ENCODE peak calls at places on chromosomes 3 and 15, in four cellular contexts. P, F, I and Z are unnamed samples.

GRCh38 chr3:52108302-52109232 is 45.7 kb downstream of the POC1A start:
- DNase-seq in F (no peak), I (peak), P (no peak), Z (peak)

GRCh38 chr3:196942915-196943277 is 568 bp upstream of the NCBP2 start:
- DNase-seq in P (no peak), F (no peak), I (peak), Z (no peak)

GRCh38 chr3:9820944-9821343 is 10.9 kb downstream of the TTLL3 start:
- DNase-seq in P (peak), I (no peak), F (peak), Z (peak)

GRCh38 chr3:175655366-175655765 is 796.2 kb downstream of the NAALADL2 start:
- DNase-seq in P (no peak), F (no peak), I (no peak), Z (no peak)

GRCh38 chr15:81909229-81910087 is 136.4 kb downstream of the MEX3B start:
- DNase-seq in F (no peak), P (no peak), I (no peak), Z (no peak)

GRCh38 chr3:64505419-64505818 is 182.4 kb downstream of the ADAMTS9 start:
- DNase-seq in I (no peak), F (no peak), P (peak), Z (no peak)

GRCh38 chr3:133568294-133569014 is 5.0 kb upstream of the CDV3 start:
- DNase-seq in P (peak), I (no peak), F (peak), Z (no peak)

GRCh38 chr3:149641011-149641728 is 16.7 kb downstream of the WWTR1 start:
- DNase-seq in I (no peak), P (peak), F (no peak), Z (no peak)

GRCh38 chr3:186102687-186103086 is 6.2 kb downstream of the ETV5 start:
- DNase-seq in I (no peak), P (no peak), F (peak), Z (no peak)

GRCh38 chr3:76900571-76900970 is 139.3 kb upstream of the ROBO2 start:
- DNase-seq in P (no peak), F (no peak), I (no peak), Z (no peak)

GRCh38 chr3:44969170-44969569 is 6.8 kb downstream of the ZDHHC3 start:
- DNase-seq in I (no peak), P (no peak), F (no peak), Z (no peak)

GRCh38 chr3:49013113-49013737 is 5.2 kb downstream of the DALRD3 start:
- DNase-seq in P (no peak), I (no peak), F (no peak), Z (no peak)

GRCh38 chr15:96333194-96334016 is 2.9 kb downstream of the NR2F2 start:
- DNase-seq in I (no peak), F (no peak), P (no peak), Z (peak)

GRCh38 chr3:138941259-138941885 is 5.6 kb downstream of the FOXL2 start:
- DNase-seq in I (peak), F (peak), P (peak), Z (peak)

GRCh38 chr3:194058189-194058571 is 77.8 kb upstream of the HES1 start:
- DNase-seq in I (peak), F (no peak), P (peak), Z (peak)

GRCh38 chr15:76987896-76988860 is 6.7 kb upstream of the PSTPIP1 start:
- DNase-seq in F (no peak), I (peak), P (no peak), Z (peak)

GRCh38 chr15:80744826-80745225 is 34.3 kb upstream of the CEMIP start:
- DNase-seq in F (no peak), P (no peak), I (no peak), Z (no peak)

GRCh38 chr3:55911256-55911655 is 424.1 kb upstream of the WNT5A start:
- DNase-seq in F (no peak), P (no peak), I (no peak), Z (no peak)

GRCh38 chr15:100457201-100457600 is 71.5 kb downstream of the CERS3 start:
- DNase-seq in F (no peak), I (no peak), P (no peak), Z (no peak)

GRCh38 chr3:169668081-169668956 is 4.8 kb upstream of the MECOM start:
- DNase-seq in I (no peak), P (no peak), F (peak), Z (peak)

GRCh38 chr15:88769161-88769971 is 33.9 kb upstream of the ACAN start:
- DNase-seq in F (no peak), I (no peak), P (no peak), Z (peak)

GRCh38 chr3:150372320-150373118 is 35.6 kb upstream of the TSC22D2 start:
- DNase-seq in I (peak), P (peak), F (peak), Z (no peak)

GRCh38 chr15:39095218-39095879 is 485.5 kb upstream of the THBS1 start:
- DNase-seq in F (no peak), I (no peak), P (no peak), Z (no peak)

GRCh38 chr3:8734137-8734878 is 706 bp downstream of the CAV3 start:
- DNase-seq in F (no peak), P (no peak), I (no peak), Z (no peak)

GRCh38 chr3:73292241-73292640 is 230.8 kb downstream of the EBLN2 start:
- DNase-seq in I (no peak), F (no peak), P (no peak), Z (no peak)

GRCh38 chr15:91867581-91868026 is 14.1 kb downstream of the SLCO3A1 start:
- DNase-seq in P (no peak), I (no peak), F (peak), Z (peak)

GRCh38 chr15:64023215-64023614 is 23.1 kb downstream of the DAPK2 start:
- DNase-seq in I (peak), F (no peak), P (no peak), Z (no peak)

GRCh38 chr3:172156309-172156998 is 117.1 kb downstream of the FNDC3B start:
- DNase-seq in P (no peak), I (no peak), F (peak), Z (peak)

GRCh38 chr3:144773344-144773743 is 801.7 kb downstream of the DIPK2A start:
- DNase-seq in P (no peak), I (no peak), F (no peak), Z (no peak)

GRCh38 chr3:175338775-175339535 is 479.8 kb downstream of the NAALADL2 start:
- DNase-seq in I (no peak), P (no peak), F (peak), Z (no peak)

GRCh38 chr3:42183991-42184621 is 81.9 kb downstream of the CCK start:
- DNase-seq in I (no peak), P (no peak), F (no peak), Z (no peak)

GRCh38 chr3:83230841-83231240 is 1469.4 kb upstream of the GBE1 start:
- DNase-seq in F (no peak), P (no peak), I (no peak), Z (no peak)

GRCh38 chr15:78621810-78622402 is 1.1 kb upstream of the CHRNA3 start:
- DNase-seq in F (no peak), P (no peak), I (no peak), Z (no peak)
- TF ChIP-seq NR3C1 in F (no peak), P (no peak), I (no peak), Z (no peak)

GRCh38 chr15:73989001-73989798 is 2.9 kb downstream of the STOML1 start:
- DNase-seq in I (no peak), P (no peak), F (peak), Z (no peak)

GRCh38 chr15:73986776-73987056 is 5.4 kb downstream of the STOML1 start:
- DNase-seq in F (no peak), I (no peak), P (no peak), Z (no peak)

GRCh38 chr15:73990250-73991005 is 1.7 kb downstream of the STOML1 start:
- DNase-seq in I (no peak), F (no peak), P (no peak), Z (no peak)

GRCh38 chr15:73987646-73988045 is 4.4 kb downstream of the STOML1 start:
- DNase-seq in I (no peak), P (no peak), F (no peak), Z (no peak)

GRCh38 chr15:73988075-73988969 is 3.8 kb downstream of the STOML1 start:
- DNase-seq in I (no peak), F (peak), P (no peak), Z (no peak)
- TF ChIP-seq NR3C1 in I (no peak), F (no peak), P (no peak), Z (no peak)

GRCh38 chr3:141863497-141863896 is 12.9 kb upstream of the ATP1B3 start:
- DNase-seq in F (no peak), I (no peak), P (no peak), Z (no peak)
- TF ChIP-seq NR3C1 in F (no peak), I (no peak), P (no peak), Z (no peak)

DNA sequence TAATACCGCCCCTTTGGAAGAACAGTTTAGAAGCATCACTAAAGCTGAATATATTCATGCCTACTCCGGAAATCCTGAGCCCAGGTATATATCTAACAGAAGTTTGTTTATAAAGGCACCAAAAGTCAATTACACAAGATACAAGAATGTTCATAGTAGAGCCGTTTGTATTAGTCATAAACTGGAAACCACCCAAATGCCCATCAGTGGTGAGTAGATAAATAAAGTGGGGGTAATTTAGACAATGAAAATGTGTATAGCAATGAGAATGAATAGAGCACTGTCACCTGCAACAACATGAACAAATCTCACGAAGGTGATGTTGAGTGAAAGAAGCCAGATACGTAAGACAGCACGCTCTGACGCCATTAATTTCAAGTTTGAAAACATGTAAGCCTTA is 68.3 kb upstream of the GLCE start:
- DNase-seq in I (no peak), F (peak), P (peak), Z (no peak)
- TF ChIP-seq NR3C1 in I (no peak), F (no peak), P (no peak), Z (no peak)

GRCh38 chr3:143239026-143239425 is 119.5 kb downstream of the CHST2 start:
- DNase-seq in P (no peak), I (no peak), F (no peak), Z (no peak)

GRCh38 chr3:143236226-143236964 is 116.8 kb downstream of the CHST2 start:
- DNase-seq in I (no peak), P (no peak), F (no peak), Z (no peak)

GRCh38 chr3:143235614-143236204 is 116.1 kb downstream of the CHST2 start:
- DNase-seq in I (no peak), P (no peak), F (no peak), Z (no peak)

GRCh38 chr3:143237036-143237688 is 117.6 kb downstream of the CHST2 start:
- DNase-seq in F (no peak), I (no peak), P (no peak), Z (no peak)

DNA sequence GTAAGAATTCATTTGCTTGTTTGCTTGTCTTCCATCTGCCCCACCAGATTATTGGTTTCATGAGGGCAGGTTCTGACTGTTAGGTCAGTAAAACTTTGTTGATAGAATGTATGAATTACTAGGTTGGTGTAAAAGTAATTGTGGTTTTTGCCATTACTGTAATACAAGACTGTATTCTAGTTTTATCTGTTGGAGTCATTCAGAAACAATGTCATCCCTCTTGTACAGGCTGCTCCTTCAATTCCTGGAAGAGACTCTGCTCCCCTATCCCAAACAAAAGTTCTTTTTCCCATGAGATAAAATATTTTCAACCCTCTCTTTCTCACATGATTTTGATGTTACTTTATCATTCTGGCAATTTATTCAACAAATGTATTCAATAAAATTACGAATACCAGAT is 115.0 kb downstream of the CHST2 start:
- DNase-seq in I (no peak), P (no peak), F (no peak), Z (no peak)
- TF ChIP-seq NR3C1 in I (no peak), P (no peak), F (no peak), Z (no peak)

GRCh38 chr3:114685053-114685630 is 391.3 kb downstream of the TIGIT start:
- DNase-seq in I (no peak), F (no peak), P (no peak), Z (no peak)
- TF ChIP-seq NR3C1 in I (no peak), F (no peak), P (no peak), Z (no peak)

DNA sequence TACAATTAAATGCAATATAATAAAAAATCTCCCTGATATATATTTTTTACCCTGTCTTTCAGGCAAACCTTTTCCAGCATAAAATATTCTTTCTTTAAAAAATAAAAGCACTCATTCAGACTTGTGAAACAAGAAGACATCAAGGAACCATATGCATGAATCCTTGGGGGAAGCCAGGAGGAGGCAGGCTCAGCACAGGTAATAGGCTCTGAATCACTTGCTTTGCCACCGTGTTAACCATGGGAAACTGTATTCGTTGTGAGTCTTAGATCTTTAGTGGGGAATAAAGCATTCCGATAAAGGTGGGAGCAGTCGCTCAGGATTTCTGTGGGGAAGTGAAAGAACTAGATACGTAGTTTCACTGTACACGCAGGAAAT is 42.4 kb downstream of the FBN1 start:
- DNase-seq in F (no peak), P (no peak), I (no peak), Z (no peak)
- TF ChIP-seq NR3C1 in F (no peak), P (no peak), I (no peak), Z (no peak)

GRCh38 chr3:161222662-161223061 is 1.6 kb downstream of the NMD3 start:
- DNase-seq in P (no peak), I (no peak), F (no peak), Z (no peak)
- TF ChIP-seq NR3C1 in P (no peak), I (no peak), F (no peak), Z (no peak)

GRCh38 chr3:20458994-20459736 is 273.2 kb upstream of the SGO1 start:
- DNase-seq in I (no peak), P (no peak), F (no peak), Z (no peak)

GRCh38 chr3:20462723-20463122 is 276.7 kb upstream of the SGO1 start:
- DNase-seq in P (no peak), I (no peak), F (no peak), Z (no peak)

GRCh38 chr3:20462226-20462625 is 276.2 kb upstream of the SGO1 start:
- DNase-seq in I (no peak), F (no peak), P (no peak), Z (no peak)
- TF ChIP-seq NR3C1 in I (no peak), F (no peak), P (no peak), Z (no peak)